ENCODE peak calls at places on chromosomes 2 and 18, in six cellular contexts. L is glutamatergic neuron, G is D341Med, E is left kidney, P is lung microvascular endothelial cell, U is GM20000. Z is an unnamed sample.

GRCh38 chr2:45585267-45585861 is 25.7 kb downstream of the SRBD1 start:
- DNase-seq in L (no peak), G (peak), E (peak), P (peak), U (peak), Z (no peak)

GRCh38 chr2:150612957-150613710 is 125.7 kb upstream of the RND3 start:
- DNase-seq in L (no peak), G (no peak), E (no peak), P (peak), U (no peak), Z (no peak)

GRCh38 chr18:49949991-49950395 is 136.7 kb upstream of the ACAA2 start:
- DNase-seq in L (no peak), G (no peak), E (no peak), P (no peak), U (no peak), Z (no peak)

GRCh38 chr18:11852048-11852341 is 782 bp downstream of the CHMP1B start:
- DNase-seq in L (peak), G (no peak), E (no peak), P (no peak), U (no peak), Z (peak)

GRCh38 chr2:55099878-55100820 is 49.9 kb upstream of the RTN4 start:
- DNase-seq in L (no peak), G (no peak), E (no peak), P (peak), U (no peak), Z (no peak)

GRCh38 chr2:73205611-73206010 is 3.2 kb downstream of the NOTO start:
- DNase-seq in L (no peak), G (no peak), E (no peak), P (no peak), U (no peak), Z (no peak)

GRCh38 chr18:29418136-29418535 is 1241.2 kb upstream of the CDH2 start:
- DNase-seq in L (no peak), G (no peak), E (no peak), P (peak), U (no peak), Z (no peak)

GRCh38 chr2:34288016-34288415 is 688.9 kb upstream of the FAM98A start:
- DNase-seq in L (no peak), G (no peak), E (no peak), P (no peak), U (no peak), Z (no peak)

GRCh38 chr2:186410802-186411201 is 75.3 kb upstream of the ZC3H15 start:
- DNase-seq in L (no peak), G (no peak), E (no peak), P (no peak), U (no peak), Z (no peak)

GRCh38 chr2:33583194-33583938 is 15.7 kb downstream of the FAM98A start:
- DNase-seq in L (no peak), G (peak), E (peak), P (peak), U (peak), Z (peak)

GRCh38 chr2:158488442-158489216 is 31.9 kb downstream of the PKP4 start:
- DNase-seq in L (no peak), G (no peak), E (no peak), P (no peak), U (no peak), Z (no peak)

GRCh38 chr2:28639836-28640235 is 111.8 kb upstream of the PPP1CB start:
- DNase-seq in L (no peak), G (no peak), E (peak), P (no peak), U (peak), Z (no peak)

GRCh38 chr2:26575836-26576564 is 65.2 kb downstream of the CIB4 start:
- DNase-seq in L (no peak), G (no peak), E (no peak), P (no peak), U (no peak), Z (no peak)

GRCh38 chr2:239910851-239911629 is 114.1 kb downstream of the NDUFA10 start:
- DNase-seq in L (no peak), G (no peak), E (no peak), P (no peak), U (no peak), Z (no peak)

GRCh38 chr2:501130-501529 is 176.1 kb downstream of the TMEM18 start:
- DNase-seq in L (no peak), G (no peak), E (no peak), P (no peak), U (no peak), Z (no peak)

GRCh38 chr2:18311413-18311812 is 249.0 kb downstream of the RDH14 start:
- DNase-seq in L (no peak), G (no peak), E (peak), P (no peak), U (no peak), Z (no peak)

GRCh38 chr18:9418047-9418690 is 57.1 kb upstream of the RALBP1 start:
- DNase-seq in L (no peak), G (no peak), E (peak), P (no peak), U (no peak), Z (no peak)

GRCh38 chr2:63572001-63572400 is 16.3 kb downstream of the WDPCP start:
- DNase-seq in L (no peak), G (no peak), E (no peak), P (no peak), U (no peak), Z (no peak)

Z was measured in nephron progenitor cell.